ENCODE peak calls at places on chromosome 6, in four cellular contexts. O is stimulated activated CD4-positive, alpha-beta T cell treated with anti-CD3 and anti-CD28 coated beads, TNF-alpha, amount 100 ng/mL, for 48 hours; W is T-helper 1 cell; Z is A549. N is an unnamed sample.

GRCh38 chr6:107607109-107607508 is 117.2 kb downstream of the SOBP start:
- DNase-seq in O (no peak), W (no peak), Z (no peak), N (no peak)

GRCh38 chr6:144286503-144287393 is 1.6 kb downstream of the UTRN start:
- DNase-seq in O (no peak), W (no peak), Z (peak), N (no peak)

GRCh38 chr6:139853302-139853992 is 479.0 kb upstream of the CITED2 start:
- DNase-seq in O (no peak), W (no peak), Z (no peak), N (no peak)

GRCh38 chr6:39214846-39215639 is 14.2 kb downstream of the KCNK5 start:
- DNase-seq in O (no peak), W (no peak), Z (peak), N (no peak)

GRCh38 chr6:39029156-39030011 is 19.2 kb upstream of the GLP1R start:
- DNase-seq in O (peak), W (no peak), Z (peak), N (peak)

GRCh38 chr6:85364354-85364753 is 85.5 kb upstream of the NT5E start:
- DNase-seq in O (no peak), W (no peak), Z (peak), N (no peak)

GRCh38 chr6:55568779-55569439 is 10.1 kb downstream of the HMGCLL1 start:
- DNase-seq in O (no peak), W (no peak), Z (no peak), N (no peak)

GRCh38 chr6:41785254-41785653 is 2.2 kb upstream of the TOMM6 start:
- DNase-seq in O (no peak), W (no peak), Z (no peak), N (no peak)

GRCh38 chr6:149271348-149272340 is 45.9 kb upstream of the TAB2 start:
- DNase-seq in O (peak), W (no peak), Z (no peak), N (peak)

GRCh38 chr6:134310206-134310605 is 7.7 kb downstream of the SGK1 start:
- DNase-seq in O (no peak), W (no peak), Z (no peak), N (no peak)

GRCh38 chr6:157528931-157529653 is 148.1 kb downstream of the ZDHHC14 start:
- DNase-seq in O (no peak), W (no peak), Z (no peak), N (no peak)

GRCh38 chr6:41346435-41346834 is 11.0 kb downstream of the NCR2 start:
- DNase-seq in O (no peak), W (no peak), Z (no peak), N (no peak)

GRCh38 chr6:12637960-12638641 is 78.5 kb upstream of the PHACTR1 start:
- DNase-seq in O (peak), W (no peak), Z (peak), N (no peak)

GRCh38 chr6:11869656-11870340 is 91.2 kb upstream of the ADTRP start:
- DNase-seq in O (no peak), W (no peak), Z (no peak), N (no peak)